ENCODE peak calls at places on chromosomes 4 and X, in six cellular contexts. R is suprapubic skin, C is H1, I is GM23338, P is stomach, G is breast epithelium. B is an unnamed sample. For H3K27me3, the result is how much of the 10 kb centered on the place peaks cover.

GRCh38 chr4:87704000-87704399 is 53.9 kb downstream of the DMP1 start:
- DNase-seq in C (no peak), P (no peak), I (no peak), G (no peak), R (no peak), B (no peak)

GRCh38 chr4:82428526-82428968 is 1.7 kb downstream of the HNRNPDL start:
- DNase-seq in R (no peak), P (no peak), I (no peak), G (no peak), C (no peak), B (no peak)

GRCh38 chrX:103248553-103248952 is 6.4 kb downstream of the TCEAL8 start:
- DNase-seq in G (no peak), I (peak), P (no peak), C (no peak), R (no peak), B (no peak)

GRCh38 chr4:10015140-10015753 is 6.0 kb downstream of the SLC2A9 start:
- DNase-seq in G (no peak), C (peak), I (peak), P (peak), R (no peak), B (no peak)

GRCh38 chrX:149757206-149758067 is 16.4 kb upstream of the HSFX1 start:
- DNase-seq in C (no peak), G (no peak), P (no peak), R (no peak), I (no peak), B (no peak)

GRCh38 chr4:129550281-129550785 is 454.4 kb downstream of the C4orf33 start:
- DNase-seq in I (no peak), C (no peak), P (no peak), G (no peak), R (no peak), B (no peak)

GRCh38 chrX:44735498-44735897 is 108.3 kb upstream of the DUSP21 start:
- DNase-seq in R (no peak), G (no peak), I (no peak), C (no peak), P (no peak), B (no peak)

GRCh38 chrX:100512471-100512870 is 72.3 kb upstream of the TNMD start:
- DNase-seq in C (no peak), R (no peak), G (no peak), I (peak), P (no peak), B (no peak)

GRCh38 chr4:123446791-123447474 is 50.3 kb downstream of the SPRY1 start:
- DNase-seq in P (no peak), C (no peak), G (no peak), R (no peak), I (peak), B (no peak)

GRCh38 chrX:151396042-151396826 is 772 bp upstream of the VMA21 start:
- DNase-seq in G (peak), P (no peak), C (no peak), I (peak), R (no peak), B (no peak)

GRCh38 chr4:186587416-186588018 is 32.1 kb upstream of the MTNR1A start:
- DNase-seq in I (peak), P (peak), R (peak), G (no peak), C (no peak), B (peak)

GRCh38 chr4:186887211-186887785 is 163.6 kb upstream of the FAT1 start:
- DNase-seq in R (no peak), P (no peak), C (no peak), I (peak), G (no peak), B (no peak)

GRCh38 chrX:132043977-132044376 is 20.9 kb downstream of the STK26 start:
- DNase-seq in P (no peak), R (no peak), C (no peak), I (no peak), G (no peak), B (no peak)

GRCh38 chrX:123773258-123773978 is 40.6 kb upstream of the THOC2 start:
- DNase-seq in G (no peak), P (no peak), C (no peak), I (no peak), R (no peak), B (no peak)

GRCh38 chr4:98657531-98658286 is 702 bp downstream of the TSPAN5 start:
- DNase-seq in P (no peak), R (no peak), G (no peak), I (peak), C (no peak), B (no peak)

GRCh38 chr4:8009710-8010534 is 70.3 kb upstream of the AFAP1 start:
- DNase-seq in P (no peak), I (no peak), G (no peak), R (no peak), C (no peak), B (no peak)
- H3K27me3 ChIP-seq in P (under half), I (under half), G (under half), R (under half), C (under half), B (under half)

GRCh38 chr4:75672461-75673026 is 667 bp downstream of the G3BP2 start:
- DNase-seq in G (peak), R (peak), I (peak), C (no peak), P (peak), B (peak)
- TF ChIP-seq POLR2AphosphoS5 in G (no peak), R (no peak), I (no peak), C (peak), P (no peak), B (peak)

DNA sequence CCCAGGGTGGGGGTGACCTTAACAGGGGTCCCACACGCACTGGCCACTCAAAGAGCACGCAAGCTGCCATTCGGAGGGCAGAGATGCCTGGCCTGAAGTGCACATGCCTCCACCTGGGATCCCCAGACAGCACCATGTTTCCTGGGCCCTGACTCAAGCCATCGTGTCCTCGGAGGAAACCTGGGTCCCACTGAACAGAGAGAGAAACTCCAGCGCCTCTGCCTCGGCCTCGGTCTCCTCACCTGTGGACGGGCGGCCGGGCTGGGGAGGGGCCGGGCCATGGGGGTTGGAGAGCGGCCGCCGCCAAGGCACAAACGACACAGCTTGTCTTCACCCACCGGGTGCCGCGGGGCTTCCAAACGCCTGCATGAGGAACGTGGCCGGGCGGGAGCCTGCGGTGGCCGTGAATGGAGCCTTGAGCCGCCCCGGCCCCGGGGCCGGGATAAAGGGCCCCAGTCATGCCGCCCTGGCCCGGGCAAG is 30.0 kb upstream of the FGFR3 start:
- DNase-seq in G (no peak), P (no peak), I (peak), C (no peak), R (no peak), B (no peak)
- H3K4me3 ChIP-seq in G (peak), P (peak), I (no peak), C (no peak), R (peak), B (peak)

GRCh38 chrX:153882557-153882956 is 3.4 kb downstream of the L1CAM start:
- DNase-seq in G (no peak), I (no peak), R (no peak), C (no peak), P (no peak), B (no peak)
- H3K27me3 ChIP-seq in G (half or more), I (under half), R (half or more), C (under half), P (half or more), B (under half)

GRCh38 chr4:138241281-138242075 is 671 bp downstream of the SLC7A11 start:
- DNase-seq in R (no peak), P (no peak), G (no peak), I (peak), C (no peak), B (no peak)
- TF ChIP-seq POLR2AphosphoS5 in R (no peak), P (no peak), G (no peak), I (no peak), C (no peak), B (no peak)

GRCh38 chr4:142404191-142404611 is 441.9 kb downstream of the INPP4B start:
- DNase-seq in I (no peak), P (no peak), G (no peak), C (no peak), R (no peak), B (no peak)
- H3K4me3 ChIP-seq in I (no peak), P (peak), G (peak), C (no peak), R (peak), B (peak)

DNA sequence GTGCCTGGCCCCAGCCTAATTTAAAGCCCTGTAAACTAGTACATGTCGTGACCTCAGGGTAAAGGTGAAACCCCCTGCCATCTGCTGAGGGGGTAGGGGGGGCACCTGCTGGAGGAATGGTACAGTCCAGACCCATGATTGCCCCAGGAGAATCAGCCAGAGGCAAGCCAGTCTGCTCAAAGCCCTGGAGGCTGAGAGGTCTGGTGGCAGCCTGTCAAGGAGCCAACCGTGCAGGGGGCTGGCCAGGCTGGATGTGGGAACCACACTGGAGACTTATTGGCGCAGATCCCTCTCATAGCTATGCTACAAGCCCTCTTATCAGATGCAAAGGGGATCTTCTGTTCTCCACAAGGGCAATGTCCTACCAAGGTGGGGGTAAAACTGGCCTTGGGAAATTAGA is 31.4 kb upstream of the PJA1 start:
- DNase-seq in P (no peak), C (no peak), R (no peak), I (no peak), G (no peak), B (no peak)
- H3K27me3 ChIP-seq in P (under half), C (under half), R (under half), I (under half), G (half or more), B (under half)

GRCh38 chr4:137468836-137469235 is 63.5 kb downstream of the PCDH18 start:
- DNase-seq in C (no peak), R (no peak), G (no peak), P (no peak), I (no peak), B (no peak)

GRCh38 chr4:137471895-137472294 is 60.4 kb downstream of the PCDH18 start:
- DNase-seq in G (no peak), C (no peak), R (no peak), P (no peak), I (no peak), B (no peak)

GRCh38 chr4:137471461-137471860 is 60.8 kb downstream of the PCDH18 start:
- DNase-seq in I (no peak), C (no peak), R (no peak), P (no peak), G (no peak), B (no peak)

GRCh38 chr4:137470806-137471205 is 61.5 kb downstream of the PCDH18 start:
- DNase-seq in P (no peak), I (no peak), C (no peak), G (no peak), R (no peak), B (no peak)

DNA sequence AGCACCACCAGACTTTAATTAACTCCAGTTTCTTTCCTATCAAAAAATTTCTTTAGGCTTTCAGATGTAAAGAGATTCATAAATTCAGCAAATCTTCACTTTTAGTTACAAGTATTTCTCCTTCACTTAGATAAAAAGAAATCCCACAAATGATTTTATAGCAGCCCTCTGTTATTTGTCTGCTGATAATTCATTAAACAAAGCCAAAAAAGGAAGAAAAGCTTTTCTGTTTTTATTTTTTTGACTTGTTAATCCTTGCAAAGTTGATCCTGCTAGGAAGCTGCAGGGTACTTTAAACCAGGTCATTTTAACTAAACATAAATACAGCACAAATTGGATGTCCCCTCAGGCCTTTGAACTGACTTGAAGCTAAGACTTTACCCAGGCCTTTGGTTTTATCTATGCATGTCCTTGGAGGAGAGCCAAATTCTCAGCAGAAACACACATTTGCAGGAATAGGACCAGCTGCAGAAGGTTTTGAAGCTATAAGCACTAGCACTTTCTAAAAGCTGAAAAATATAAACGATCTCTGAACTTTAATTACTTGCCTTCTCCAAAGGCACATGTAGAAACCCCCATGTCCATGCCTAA is 57.5 kb downstream of the PCDH18 start:
- DNase-seq in R (no peak), P (no peak), C (no peak), I (no peak), G (no peak), B (no peak)
- TF ChIP-seq POLR2AphosphoS5 in R (no peak), P (no peak), C (no peak), I (no peak), G (no peak), B (no peak)

GRCh38 chrX:72238183-72238582 is 644 bp downstream of the ERCC6L start:
- DNase-seq in C (no peak), G (no peak), I (peak), P (no peak), R (no peak), B (no peak)
- H3K4me3 ChIP-seq in C (peak), G (no peak), I (peak), P (peak), R (peak), B (no peak)